ENCODE peak calls at places on chromosomes 16 and 17, in five cellular contexts. G, P, L, A and M are unnamed samples.

GRCh38 chr16:57409065-57409464 is 4.5 kb downstream of the CCL17 start:
- ATAC-seq in G (peak; percentile 44), P (no peak), L (peak; percentile 34), A (peak; percentile 74), M (no peak)

GRCh38 chr17:27299384-27300049 is 5.6 kb downstream of the WSB1 start:
- ATAC-seq in G (no peak), P (no peak), L (no peak), A (no peak), M (no peak)

GRCh38 chr16:1481906-1482835 is 6.6 kb downstream of the PTX4 start:
- ATAC-seq in G (no peak), P (no peak), L (no peak), A (no peak), M (peak; percentile 76)

GRCh38 chr17:40791808-40792436 is 7.8 kb downstream of the KRT28 start:
- ATAC-seq in G (peak; percentile 48), P (no peak), L (peak; percentile 92), A (peak; percentile 50), M (peak; percentile 41)

GRCh38 chr17:74939534-74939933 is 3.8 kb downstream of the OTOP3 start:
- ATAC-seq in G (no peak), P (no peak), L (no peak), A (no peak), M (no peak)

GRCh38 chr16:23008041-23008440 is 141.2 kb downstream of the USP31 start:
- ATAC-seq in G (no peak), P (no peak), L (no peak), A (no peak), M (no peak)

GRCh38 chr16:20774703-20775362 is 11.0 kb downstream of the ACSM3 start:
- ATAC-seq in G (peak; percentile 96), P (peak; percentile 85), L (no peak), A (peak; percentile 87), M (peak; percentile 91)

GRCh38 chr16:22424161-22424937 is 49.9 kb upstream of the CDR2 start:
- ATAC-seq in G (peak; percentile 30), P (no peak), L (peak; percentile 60), A (peak; percentile 44), M (peak; percentile 46)

GRCh38 chr17:78205124-78205775 is 8.8 kb upstream of the BIRC5 start:
- ATAC-seq in G (no peak), P (no peak), L (peak; percentile 32), A (peak; percentile 12), M (peak; percentile 13)

GRCh38 chr17:81697261-81698044 is 5.7 kb upstream of the MRPL12 start:
- ATAC-seq in G (no peak), P (no peak), L (no peak), A (peak; percentile 64), M (no peak)

GRCh38 chr17:10294162-10294561 is 78.6 kb downstream of the MYH13 start:
- ATAC-seq in G (no peak), P (no peak), L (no peak), A (no peak), M (no peak)

GRCh38 chr17:75723201-75723930 is 2.1 kb downstream of the ITGB4 start:
- ATAC-seq in G (no peak), P (no peak), L (peak; percentile 5), A (peak; percentile 55), M (peak; percentile 84)

GRCh38 chr17:38463451-38463858 is 35.2 kb downstream of the ARHGAP23 start:
- ATAC-seq in G (no peak), P (no peak), L (peak; percentile 35), A (peak; percentile 52), M (peak; percentile 53)

GRCh38 chr16:11307639-11308492 is 26.7 kb upstream of the PRM1 start:
- ATAC-seq in G (peak; percentile 6), P (no peak), L (no peak), A (peak; percentile 66), M (no peak)

GRCh38 chr16:2028620-2029220 is 2.0 kb downstream of the NHERF2 start:
- ATAC-seq in G (no peak), P (no peak), L (no peak), A (no peak), M (no peak)

GRCh38 chr16:8376430-8376829 is 213.9 kb downstream of the TMEM114 start:
- ATAC-seq in G (no peak), P (no peak), L (no peak), A (no peak), M (no peak)

GRCh38 chr16:50227120-50227519 is 39.2 kb upstream of the ADCY7 start:
- ATAC-seq in G (no peak), P (no peak), L (no peak), A (peak; percentile 71), M (no peak)

GRCh38 chr17:10046786-10047609 is 141.9 kb upstream of the RCVRN start:
- ATAC-seq in G (no peak), P (no peak), L (no peak), A (no peak), M (no peak)

GRCh38 chr17:42438600-42439567 is 15.8 kb upstream of the CAVIN1 start:
- ATAC-seq in G (no peak), P (peak; percentile 49), L (no peak), A (no peak), M (no peak)

GRCh38 chr16:80974649-80975376 is 31.9 kb downstream of the CMC2 start:
- ATAC-seq in G (peak; percentile 18), P (no peak), L (no peak), A (peak; percentile 94), M (no peak)

GRCh38 chr17:19336938-19337711 is 25.4 kb downstream of the B9D1 start:
- ATAC-seq in G (no peak), P (no peak), L (peak; percentile 45), A (peak; percentile 44), M (no peak)

GRCh38 chr16:73058616-73059409 is 10.9 kb upstream of the ZFHX3 start:
- ATAC-seq in G (peak; percentile 34), P (no peak), L (peak; percentile 25), A (peak; percentile 21), M (no peak)

GRCh38 chr17:75019146-75019545 is 6.7 kb downstream of the MRPL58 start:
- ATAC-seq in G (no peak), P (no peak), L (no peak), A (no peak), M (no peak)

GRCh38 chr16:1430214-1430758 is 592 bp upstream of the PERCC1 start:
- ATAC-seq in G (no peak), P (no peak), L (no peak), A (no peak), M (no peak)

GRCh38 chr16:86450691-86451090 is 59.6 kb upstream of the FOXF1 start:
- ATAC-seq in G (no peak), P (no peak), L (no peak), A (no peak), M (no peak)

GRCh38 chr17:5164465-5164864 is 27.2 kb downstream of the ZNF594 start:
- ATAC-seq in G (peak; percentile 46), P (no peak), L (no peak), A (no peak), M (no peak)

GRCh38 chr16:76959166-76959565 is 231.8 kb upstream of the MON1B start:
- ATAC-seq in G (no peak), P (no peak), L (no peak), A (peak; percentile 67), M (no peak)

GRCh38 chr16:53960954-53961616 is 257.1 kb downstream of the FTO start:
- ATAC-seq in G (no peak), P (no peak), L (no peak), A (peak; percentile 71), M (no peak)

GRCh38 chr17:81043725-81044427 is 8.9 kb downstream of the BAIAP2 start:
- ATAC-seq in G (peak; percentile 83), P (no peak), L (peak; percentile 15), A (peak; percentile 10), M (peak; percentile 39)

GRCh38 chr16:31194898-31195297 is 7.7 kb downstream of the PYCARD start:
- ATAC-seq in G (no peak), P (no peak), L (no peak), A (no peak), M (no peak)

GRCh38 chr17:81621494-81622230 is 15.2 kb downstream of the NPLOC4 start:
- ATAC-seq in G (peak; percentile 44), P (no peak), L (peak; percentile 48), A (peak; percentile 74), M (peak; percentile 35)